ENCODE peak calls at places on chromosomes 13 and 19, in six cellular contexts. E is EH; M is Daoy; F is stimulated activated CD8-positive, alpha-beta memory T cell treated with anti-CD3 and anti-CD28 coated beads, Interleukin-4, amount 100 ng/mL, for 48 hours; V is T-cell; Z is iPS-NIHi11. N is an unnamed sample.

GRCh38 chr13:114034481-114034891 is 60.6 kb upstream of the C13orf46 start:
- DNase-seq in E (peak), V (no peak), F (no peak), M (no peak), Z (no peak), N (no peak)

GRCh38 chr19:35240322-35240721 is 8.5 kb upstream of the LSR start:
- DNase-seq in Z (no peak), F (peak), E (no peak), V (peak), M (no peak), N (peak)

GRCh38 chr19:50728084-50728737 is 5.0 kb downstream of the CLEC11A start:
- DNase-seq in V (peak), F (peak), M (peak), E (peak), Z (peak), N (peak)

GRCh38 chr13:27965740-27966640 is 3.1 kb downstream of the CDX2 start:
- DNase-seq in Z (peak), M (no peak), V (no peak), E (no peak), F (no peak), N (no peak)

GRCh38 chr19:7679017-7679720 is 1.5 kb upstream of the TRAPPC5 start:
- DNase-seq in Z (no peak), E (peak), V (peak), M (no peak), F (peak), N (peak)

GRCh38 chr13:109879338-109879737 is 93.0 kb upstream of the IRS2 start:
- DNase-seq in Z (no peak), E (no peak), M (no peak), V (no peak), F (no peak), N (no peak)

GRCh38 chr13:49370390-49370789 is 73.5 kb downstream of the CAB39L start:
- DNase-seq in Z (no peak), M (no peak), F (no peak), V (no peak), E (no peak), N (no peak)

GRCh38 chr19:45824041-45824471 is 8.9 kb upstream of the RSPH6A start:
- DNase-seq in M (no peak), V (no peak), E (no peak), F (no peak), Z (no peak), N (no peak)

GRCh38 chr13:72850959-72851677 is 69.2 kb downstream of the PIBF1 start:
- DNase-seq in F (no peak), Z (peak), V (no peak), M (no peak), E (no peak), N (no peak)

N was measured in naive thymus-derived CD4-positive, alpha-beta T cell.